ENCODE peak calls at places on chromosomes 12 and 14, in eight cellular contexts. C is heart left ventricle, E is transverse colon, D is IMR-90, Y is body of pancreas, X is HCT116, A is tibial nerve, W is HepG2. O is an unnamed sample.

GRCh38 chr12:22234561-22234960 is 99.9 kb downstream of the ST8SIA1 start:
- DNase-seq in X (no peak), Y (no peak), C (no peak), W (no peak), D (peak; percentile 69), A (no peak), E (no peak), O (no peak)

GRCh38 chr14:105591052-105591451 is 64.7 kb downstream of the TMEM121 start:
- DNase-seq in Y (no peak), W (no peak), C (no peak), A (no peak), D (no peak), E (no peak), X (no peak), O (no peak)

GRCh38 chr14:23302290-23303225 is at the start of gene PPP1R3E:
- DNase-seq in D (peak; percentile 41), X (no peak), Y (peak; percentile 70), W (peak; percentile 84), A (peak; percentile 60), E (peak; percentile 88), C (peak; percentile 62), O (no peak)

GRCh38 chr12:124377981-124378509 is 83.2 kb downstream of the RFLNA start:
- DNase-seq in C (no peak), E (no peak), A (no peak), D (no peak), W (no peak), X (no peak), Y (no peak), O (no peak)

GRCh38 chr14:32564591-32564990 is 235.5 kb downstream of the AKAP6 start:
- DNase-seq in Y (no peak), W (no peak), A (no peak), E (no peak), D (peak; percentile 8), C (no peak), X (no peak), O (no peak)

GRCh38 chr12:120117961-120118709 is 1.6 kb upstream of the RAB35 start:
- DNase-seq in X (no peak), E (no peak), W (peak; percentile 45), D (peak; percentile 67), Y (no peak), A (no peak), C (no peak), O (no peak)

GRCh38 chr14:100861188-100861936 is 35.4 kb downstream of the MEG3 start:
- DNase-seq in X (no peak), E (no peak), C (no peak), W (no peak), Y (no peak), A (no peak), D (no peak), O (no peak)

GRCh38 chr14:92582706-92583452 is 69.3 kb downstream of the RIN3 start:
- DNase-seq in X (no peak), A (no peak), W (no peak), D (no peak), E (no peak), C (no peak), Y (no peak), O (no peak)

GRCh38 chr14:65788876-65789859 is 376.6 kb downstream of the FUT8 start:
- DNase-seq in E (no peak), W (peak; percentile 3), C (no peak), A (no peak), Y (no peak), D (no peak), X (no peak), O (no peak)

GRCh38 chr14:67999693-68000384 is 180.3 kb downstream of the RAD51B start:
- DNase-seq in Y (no peak), X (peak; percentile 48), A (no peak), E (no peak), D (peak; percentile 86), W (no peak), C (no peak), O (no peak)

GRCh38 chr14:99604766-99605298 is 825 bp upstream of the CCDC85C start:
- DNase-seq in W (no peak), C (no peak), A (no peak), E (peak; percentile 33), D (peak; percentile 33), Y (peak; percentile 51), X (no peak), O (no peak)

GRCh38 chr12:70982286-70982685 is 61.7 kb upstream of the PTPRR start:
- DNase-seq in D (peak; percentile 38), C (no peak), E (no peak), X (no peak), Y (no peak), W (no peak), A (no peak), O (no peak)

GRCh38 chr12:6769003-6769389 is 2.8 kb downstream of the PTMS start:
- DNase-seq in X (no peak), W (no peak), E (peak; percentile 58), C (peak; percentile 55), A (peak; percentile 53), Y (no peak), D (peak; percentile 29), O (no peak)

GRCh38 chr14:75279153-75279738 is 618 bp downstream of the FOS start:
- DNase-seq in W (no peak), E (peak; percentile 77), D (peak; percentile 83), A (peak; percentile 68), Y (peak; percentile 68), C (peak; percentile 84), X (no peak), O (no peak)

GRCh38 chr12:14111230-14111865 is 129.9 kb upstream of the GRIN2B start:
- DNase-seq in E (no peak), A (no peak), X (peak; percentile 31), W (peak; percentile 1), Y (no peak), C (no peak), D (no peak), O (no peak)

GRCh38 chr14:21367582-21368144 is 16.2 kb downstream of the SUPT16H start:
- DNase-seq in A (no peak), C (no peak), Y (no peak), W (no peak), E (no peak), X (no peak), D (peak; percentile 70), O (no peak)

GRCh38 chr14:88682495-88683114 is 110.1 kb downstream of the EML5 start:
- DNase-seq in D (no peak), Y (no peak), W (no peak), C (no peak), E (no peak), A (no peak), X (no peak), O (no peak)

DNA sequence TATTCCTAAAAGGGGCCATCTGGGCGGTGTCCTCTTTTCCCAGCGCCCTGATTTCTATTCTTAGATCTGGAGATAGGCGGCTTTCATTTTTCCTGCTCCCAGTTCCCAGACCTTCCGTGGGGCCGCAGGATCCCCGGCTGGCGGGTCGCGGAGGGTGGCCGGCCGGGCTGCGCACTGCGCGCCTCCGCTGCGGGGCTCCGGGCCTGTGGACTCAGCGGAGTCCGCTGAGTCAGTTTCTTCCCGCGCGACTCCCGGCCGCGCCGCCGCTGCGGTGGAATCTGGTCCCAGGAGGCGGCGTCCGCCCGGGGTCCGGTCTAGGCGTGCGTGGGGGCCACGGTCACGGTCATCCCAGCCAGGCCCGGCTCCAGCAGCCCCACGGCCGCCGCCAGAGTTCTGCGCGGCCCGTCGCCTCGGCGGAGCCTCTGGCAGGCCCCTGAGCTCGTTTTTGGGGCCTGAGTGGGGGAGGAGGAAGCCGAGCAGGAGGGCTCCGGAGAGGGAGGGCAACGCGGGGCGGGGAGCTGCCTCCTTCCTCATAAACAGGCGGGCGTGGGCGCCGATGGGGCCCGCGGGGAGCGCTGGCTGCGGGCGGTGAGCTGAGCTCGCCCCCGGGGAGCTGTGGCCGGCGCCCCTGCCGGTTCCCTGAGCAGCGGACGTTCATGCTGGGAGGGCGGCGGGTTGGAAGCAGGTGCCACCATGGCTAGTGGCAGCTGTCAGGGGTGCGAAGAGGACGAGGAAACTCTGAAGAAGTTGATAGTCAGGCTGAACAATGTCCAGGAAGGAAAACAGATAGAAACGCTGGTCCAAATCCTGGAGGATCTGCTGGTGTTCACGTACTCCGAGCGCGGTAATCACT is at the start of gene LRRK2:
- DNase-seq in C (peak; percentile 88), D (peak; percentile 28), X (no peak), E (peak; percentile 74), W (no peak), Y (peak; percentile 78), A (peak; percentile 69), O (peak; percentile 25)
- H3K4me3 ChIP-seq in C (peak within 1 kb of the TSS; percentile 69), D (peak within 1 kb of the TSS; percentile 52), X (no peak within 1 kb of the TSS), E (peak within 1 kb of the TSS; percentile 58), W (peak within 1 kb of the TSS; percentile 46), Y (peak within 1 kb of the TSS; percentile 32), A (peak within 1 kb of the TSS; percentile 77), O (peak within 1 kb of the TSS; percentile 70)

DNA sequence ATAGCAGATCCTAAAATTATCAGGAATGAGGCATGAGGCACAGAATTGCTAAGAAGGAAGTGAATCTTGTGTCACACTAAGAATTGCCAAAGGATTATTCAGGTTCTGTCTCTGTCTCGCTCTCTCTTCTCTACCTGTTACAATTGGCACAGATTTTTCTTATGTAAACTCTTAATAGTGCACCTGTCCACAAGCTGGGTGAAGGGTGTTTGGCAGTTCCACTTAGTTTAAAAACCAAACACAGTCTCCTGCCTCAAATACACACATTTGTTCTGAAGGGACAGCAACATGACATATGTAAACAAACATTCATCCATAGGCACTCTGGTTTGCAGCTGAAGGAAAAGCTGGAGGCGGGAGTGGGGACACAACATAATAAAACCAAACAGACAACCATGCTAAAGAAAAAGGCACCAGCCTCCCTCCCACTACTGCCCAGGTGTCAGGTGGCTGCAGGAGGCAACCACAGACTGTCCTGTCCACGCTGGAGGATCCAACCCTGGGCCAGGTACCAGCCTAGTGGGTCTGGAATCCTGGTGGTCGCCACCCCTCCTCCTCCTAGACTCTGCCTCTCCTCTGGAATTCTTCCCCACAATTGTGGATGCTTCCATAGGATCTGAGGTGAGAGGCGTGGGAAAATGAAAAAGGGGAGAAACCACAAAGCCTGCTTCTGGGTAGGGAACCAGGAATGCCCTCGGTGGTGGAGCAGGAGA is 81.2 kb downstream of the TMEM260 start:
- DNase-seq in X (no peak), E (no peak), C (no peak), W (no peak), A (no peak), D (no peak), Y (no peak), O (no peak)
- H3K27ac ChIP-seq in X (no peak overlapping the region), E (no peak overlapping the region), C (no peak overlapping the region), W (no peak overlapping the region), A (no peak overlapping the region), D (no peak overlapping the region), Y (no peak overlapping the region), O (no peak overlapping the region)

DNA sequence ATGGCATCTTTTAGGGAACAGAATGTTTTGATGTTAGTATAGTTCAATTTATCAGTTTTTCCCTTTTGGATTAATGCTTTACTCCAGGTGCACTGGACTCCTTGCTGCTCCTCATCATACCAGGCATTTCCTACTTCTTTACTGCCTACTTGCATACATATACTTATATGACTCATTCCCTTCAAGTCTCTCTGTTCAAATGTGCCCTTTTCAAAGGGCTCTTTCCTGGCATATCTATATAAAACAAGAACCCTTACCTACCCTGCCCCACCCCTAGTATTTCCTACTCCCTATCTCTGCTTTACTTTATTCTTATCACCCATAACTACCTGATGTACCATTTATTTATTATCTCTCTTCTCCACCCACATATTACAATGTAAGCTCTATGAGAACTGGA is 90.6 kb downstream of the CAPZA3 start:
- DNase-seq in A (no peak), W (no peak), C (no peak), Y (no peak), D (no peak), E (no peak), X (no peak), O (no peak)
- TF ChIP-seq POLR2A in A (no peak), W (no peak), C (no peak), Y (no peak), D (no peak), E (no peak), X (no peak), O (no peak)

DNA sequence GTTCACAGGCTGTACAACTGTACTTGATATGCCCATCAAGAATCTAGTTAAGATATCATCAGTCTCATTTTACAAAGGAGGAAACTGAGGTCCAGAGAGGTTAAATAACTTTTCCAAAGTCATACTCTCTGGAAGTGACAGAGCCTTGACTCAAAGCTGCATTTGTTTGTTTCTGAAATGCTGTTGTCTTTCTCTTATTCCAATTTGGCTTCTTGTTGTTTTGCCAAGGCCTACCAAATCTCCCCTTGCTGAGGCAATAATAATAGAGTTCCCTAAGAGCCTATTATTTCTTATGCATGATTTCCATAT is 79.8 kb upstream of the C12orf71 start:
- DNase-seq in E (no peak), C (no peak), D (no peak), Y (no peak), A (no peak), X (no peak), W (no peak), O (no peak)
- H3K4me3 ChIP-seq in E (no peak overlapping the region), C (no peak overlapping the region), D (no peak overlapping the region), Y (no peak overlapping the region), A (no peak overlapping the region), X (no peak overlapping the region), W (no peak overlapping the region), O (no peak overlapping the region)

O was measured in esophagus squamous epithelium.